ENCODE peak calls at places on chromosomes 2 and 18, in seven cellular contexts. One of them, this sample, is unnamed.

GRCh38 chr2:191521608-191522208 is 156.2 kb upstream of the NABP1 start:
- DNase-seq in GM23338: peak; percentile 44
- DNase-seq in left lung: no peak
- DNase-seq in body of pancreas: no peak
- DNase-seq in K562: peak; percentile 7
- DNase-seq in cardiac muscle cell: peak; percentile 51
- DNase-seq in pancreas: no peak
- DNase-seq in this sample: peak; percentile 25

GRCh38 chr2:9699139-9699823 is 68.5 kb upstream of the YWHAQ start:
- DNase-seq in GM23338: no peak
- DNase-seq in left lung: no peak
- DNase-seq in body of pancreas: no peak
- DNase-seq in K562: peak; percentile 64
- DNase-seq in cardiac muscle cell: peak; percentile 60
- DNase-seq in pancreas: no peak
- DNase-seq in this sample: no peak

GRCh38 chr2:218858671-218859555 is 692 bp upstream of the WNT6 start:
- DNase-seq in GM23338: peak; percentile 84
- DNase-seq in left lung: no peak
- DNase-seq in body of pancreas: no peak
- DNase-seq in K562: no peak
- DNase-seq in cardiac muscle cell: no peak
- DNase-seq in pancreas: no peak
- DNase-seq in this sample: no peak

GRCh38 chr18:40676676-40677075 is 1278.4 kb upstream of the PIK3C3 start:
- DNase-seq in GM23338: no peak
- DNase-seq in left lung: no peak
- DNase-seq in body of pancreas: no peak
- DNase-seq in K562: no peak
- DNase-seq in cardiac muscle cell: peak; percentile 9
- DNase-seq in pancreas: no peak
- DNase-seq in this sample: no peak

GRCh38 chr2:157777425-157777824 is 98.7 kb downstream of the ACVR1 start:
- DNase-seq in GM23338: peak; percentile 64
- DNase-seq in left lung: no peak
- DNase-seq in body of pancreas: peak; percentile 53
- DNase-seq in K562: peak; percentile 70
- DNase-seq in cardiac muscle cell: peak; percentile 74
- DNase-seq in pancreas: no peak
- DNase-seq in this sample: peak; percentile 49

GRCh38 chr2:44560352-44560751 is 198.6 kb downstream of the CAMKMT start:
- DNase-seq in GM23338: no peak
- DNase-seq in left lung: no peak
- DNase-seq in body of pancreas: no peak
- DNase-seq in K562: no peak
- DNase-seq in cardiac muscle cell: no peak
- DNase-seq in pancreas: no peak
- DNase-seq in this sample: no peak

GRCh38 chr2:219230201-219230540 is 565 bp downstream of the ANKZF1 start:
- DNase-seq in GM23338: peak; percentile 80
- DNase-seq in left lung: peak; percentile 66
- DNase-seq in body of pancreas: peak; percentile 57
- DNase-seq in K562: peak; percentile 36
- DNase-seq in cardiac muscle cell: peak; percentile 55
- DNase-seq in pancreas: no peak
- DNase-seq in this sample: no peak

GRCh38 chr2:72924353-72925240 is 7.3 kb downstream of the EMX1 start:
- DNase-seq in GM23338: peak; percentile 69
- DNase-seq in left lung: no peak
- DNase-seq in body of pancreas: no peak
- DNase-seq in K562: no peak
- DNase-seq in cardiac muscle cell: no peak
- DNase-seq in pancreas: no peak
- DNase-seq in this sample: no peak

GRCh38 chr2:221283896-221284295 is 288.2 kb downstream of the EPHA4 start:
- DNase-seq in GM23338: no peak
- DNase-seq in left lung: no peak
- DNase-seq in body of pancreas: no peak
- DNase-seq in K562: no peak
- DNase-seq in cardiac muscle cell: no peak
- DNase-seq in pancreas: no peak
- DNase-seq in this sample: no peak

GRCh38 chr2:230738391-230738811 is 25.8 kb downstream of the CAB39 start:
- DNase-seq in GM23338: no peak
- DNase-seq in left lung: no peak
- DNase-seq in body of pancreas: no peak
- DNase-seq in K562: no peak
- DNase-seq in cardiac muscle cell: peak; percentile 53
- DNase-seq in pancreas: no peak
- DNase-seq in this sample: no peak

GRCh38 chr18:22637787-22638186 is 220.1 kb upstream of the CTAGE1 start:
- DNase-seq in GM23338: no peak
- DNase-seq in left lung: no peak
- DNase-seq in body of pancreas: no peak
- DNase-seq in K562: no peak
- DNase-seq in cardiac muscle cell: peak; percentile 88
- DNase-seq in pancreas: no peak
- DNase-seq in this sample: no peak

GRCh38 chr2:216344958-216345315 is 27.3 kb downstream of the MARCHF4 start:
- DNase-seq in GM23338: peak; percentile 32
- DNase-seq in left lung: no peak
- DNase-seq in body of pancreas: no peak
- DNase-seq in K562: no peak
- DNase-seq in cardiac muscle cell: no peak
- DNase-seq in pancreas: no peak
- DNase-seq in this sample: no peak

GRCh38 chr2:100274566-100275199 is 47.6 kb downstream of the LONRF2 start:
- DNase-seq in GM23338: no peak
- DNase-seq in left lung: no peak
- DNase-seq in body of pancreas: no peak
- DNase-seq in K562: no peak
- DNase-seq in cardiac muscle cell: no peak
- DNase-seq in pancreas: no peak
- DNase-seq in this sample: no peak

GRCh38 chr2:116440104-116440653 is 1374.3 kb upstream of the DDX18 start:
- DNase-seq in GM23338: no peak
- DNase-seq in left lung: no peak
- DNase-seq in body of pancreas: no peak
- DNase-seq in K562: no peak
- DNase-seq in cardiac muscle cell: no peak
- DNase-seq in pancreas: no peak
- DNase-seq in this sample: no peak

GRCh38 chr2:12787891-12788783 is 71.4 kb downstream of the TRIB2 start:
- DNase-seq in GM23338: no peak
- DNase-seq in left lung: no peak
- DNase-seq in body of pancreas: no peak
- DNase-seq in K562: no peak
- DNase-seq in cardiac muscle cell: peak; percentile 90
- DNase-seq in pancreas: no peak
- DNase-seq in this sample: no peak

GRCh38 chr2:151024696-151025095 is 237.0 kb downstream of the RBM43 start:
- DNase-seq in GM23338: no peak
- DNase-seq in left lung: no peak
- DNase-seq in body of pancreas: no peak
- DNase-seq in K562: no peak
- DNase-seq in cardiac muscle cell: no peak
- DNase-seq in pancreas: no peak
- DNase-seq in this sample: no peak

GRCh38 chr2:104774631-104775030 is 79.3 kb upstream of the POU3F3 start:
- DNase-seq in GM23338: no peak
- DNase-seq in left lung: no peak
- DNase-seq in body of pancreas: no peak
- DNase-seq in K562: no peak
- DNase-seq in cardiac muscle cell: no peak
- DNase-seq in pancreas: no peak
- DNase-seq in this sample: no peak

GRCh38 chr18:26495267-26495666 is 53.1 kb downstream of the KCTD1 start:
- DNase-seq in GM23338: no peak
- DNase-seq in left lung: no peak
- DNase-seq in body of pancreas: no peak
- DNase-seq in K562: no peak
- DNase-seq in cardiac muscle cell: no peak
- DNase-seq in pancreas: no peak
- DNase-seq in this sample: no peak
- H3K4me3 ChIP-seq in GM23338: no peak overlapping the region
- H3K4me3 ChIP-seq in left lung: no peak overlapping the region
- H3K4me3 ChIP-seq in body of pancreas: no peak overlapping the region
- H3K4me3 ChIP-seq in K562: no peak overlapping the region
- H3K4me3 ChIP-seq in cardiac muscle cell: no peak overlapping the region
- H3K4me3 ChIP-seq in pancreas: no peak overlapping the region
- H3K4me3 ChIP-seq in this sample: no peak overlapping the region

GRCh38 chr2:147851244-147851930 is 6.6 kb downstream of the ACVR2A start:
- DNase-seq in GM23338: no peak
- DNase-seq in left lung: no peak
- DNase-seq in body of pancreas: no peak
- DNase-seq in K562: no peak
- DNase-seq in cardiac muscle cell: no peak
- DNase-seq in pancreas: no peak
- DNase-seq in this sample: no peak

GRCh38 chr2:147845608-147846002 is 776 bp downstream of the ACVR2A start:
- DNase-seq in GM23338: no peak
- DNase-seq in left lung: no peak
- DNase-seq in body of pancreas: no peak
- DNase-seq in K562: no peak
- DNase-seq in cardiac muscle cell: peak; percentile 14
- DNase-seq in pancreas: no peak
- DNase-seq in this sample: no peak

GRCh38 chr2:147844691-147845607 is at the start of gene ACVR2A:
- DNase-seq in GM23338: peak; percentile 56
- DNase-seq in left lung: no peak
- DNase-seq in body of pancreas: peak; percentile 45
- DNase-seq in K562: peak; percentile 68
- DNase-seq in cardiac muscle cell: peak; percentile 44
- DNase-seq in pancreas: peak; percentile 43
- DNase-seq in this sample: peak; percentile 62

GRCh38 chr2:147846382-147847081 is 1.7 kb downstream of the ACVR2A start:
- DNase-seq in GM23338: no peak
- DNase-seq in left lung: no peak
- DNase-seq in body of pancreas: no peak
- DNase-seq in K562: no peak
- DNase-seq in cardiac muscle cell: peak; percentile 5
- DNase-seq in pancreas: no peak
- DNase-seq in this sample: no peak

GRCh38 chr2:147847746-147848391 is 3.0 kb downstream of the ACVR2A start:
- DNase-seq in GM23338: no peak
- DNase-seq in left lung: no peak
- DNase-seq in body of pancreas: no peak
- DNase-seq in K562: no peak
- DNase-seq in cardiac muscle cell: peak; percentile 43
- DNase-seq in pancreas: no peak
- DNase-seq in this sample: no peak
- H3K4me1 ChIP-seq in GM23338: peaks cover 33% of the 10 kb centered on the region
- H3K4me1 ChIP-seq in left lung: peaks cover 6% of the 10 kb centered on the region
- H3K4me1 ChIP-seq in body of pancreas: peaks cover 47% of the 10 kb centered on the region
- H3K4me1 ChIP-seq in K562: peaks cover 19% of the 10 kb centered on the region
- H3K4me1 ChIP-seq in cardiac muscle cell: peaks cover 7% of the 10 kb centered on the region
- H3K4me1 ChIP-seq in pancreas: peaks cover 36% of the 10 kb centered on the region
- H3K4me1 ChIP-seq in this sample: peaks cover 63% of the 10 kb centered on the region

GRCh38 chr2:85525567-85525966 is 13.4 kb upstream of the MAT2A start:
- DNase-seq in GM23338: no peak
- DNase-seq in left lung: no peak
- DNase-seq in body of pancreas: no peak
- DNase-seq in K562: no peak
- DNase-seq in cardiac muscle cell: no peak
- DNase-seq in pancreas: no peak
- DNase-seq in this sample: no peak

GRCh38 chr2:85525029-85525428 is 13.9 kb upstream of the MAT2A start:
- DNase-seq in GM23338: no peak
- DNase-seq in left lung: no peak
- DNase-seq in body of pancreas: no peak
- DNase-seq in K562: no peak
- DNase-seq in cardiac muscle cell: no peak
- DNase-seq in pancreas: no peak
- DNase-seq in this sample: no peak

GRCh38 chr2:85523906-85524566 is 14.9 kb upstream of the MAT2A start:
- DNase-seq in GM23338: no peak
- DNase-seq in left lung: no peak
- DNase-seq in body of pancreas: no peak
- DNase-seq in K562: no peak
- DNase-seq in cardiac muscle cell: peak; percentile 34
- DNase-seq in pancreas: no peak
- DNase-seq in this sample: no peak

GRCh38 chr2:85523062-85523905 is 15.7 kb upstream of the MAT2A start:
- DNase-seq in GM23338: no peak
- DNase-seq in left lung: no peak
- DNase-seq in body of pancreas: no peak
- DNase-seq in K562: no peak
- DNase-seq in cardiac muscle cell: no peak
- DNase-seq in pancreas: no peak
- DNase-seq in this sample: no peak

DNA sequence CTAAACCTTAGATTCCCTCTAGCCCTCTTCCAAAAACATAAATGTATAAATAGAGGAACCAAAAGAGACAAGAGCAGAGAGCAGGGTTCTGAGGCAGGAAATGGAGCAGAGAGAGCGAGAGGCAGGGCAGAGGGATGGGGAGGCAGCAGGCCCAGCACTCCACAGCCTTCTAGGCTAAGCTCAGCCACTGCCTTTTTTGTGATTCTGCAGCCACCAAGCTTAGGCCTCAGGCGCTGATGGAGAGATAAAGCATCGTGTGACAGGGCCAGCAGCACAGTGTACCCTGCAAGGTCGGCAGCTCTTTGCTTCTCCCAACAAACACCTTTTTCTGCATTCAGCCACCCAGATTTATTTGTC is 14.4 kb upstream of the MAT2A start:
- DNase-seq in GM23338: peak; percentile 43
- DNase-seq in left lung: no peak
- DNase-seq in body of pancreas: no peak
- DNase-seq in K562: peak; percentile 54
- DNase-seq in cardiac muscle cell: no peak
- DNase-seq in pancreas: no peak
- DNase-seq in this sample: no peak
- H3K27ac ChIP-seq in GM23338: no peak overlapping the region
- H3K27ac ChIP-seq in left lung: peak overlapping the region; percentile 20
- H3K27ac ChIP-seq in body of pancreas: no peak overlapping the region
- H3K27ac ChIP-seq in K562: peak overlapping the region; percentile 65
- H3K27ac ChIP-seq in cardiac muscle cell: peak overlapping the region; percentile 87
- H3K27ac ChIP-seq in pancreas: no peak overlapping the region
- H3K27ac ChIP-seq in this sample: no peak overlapping the region

DNA sequence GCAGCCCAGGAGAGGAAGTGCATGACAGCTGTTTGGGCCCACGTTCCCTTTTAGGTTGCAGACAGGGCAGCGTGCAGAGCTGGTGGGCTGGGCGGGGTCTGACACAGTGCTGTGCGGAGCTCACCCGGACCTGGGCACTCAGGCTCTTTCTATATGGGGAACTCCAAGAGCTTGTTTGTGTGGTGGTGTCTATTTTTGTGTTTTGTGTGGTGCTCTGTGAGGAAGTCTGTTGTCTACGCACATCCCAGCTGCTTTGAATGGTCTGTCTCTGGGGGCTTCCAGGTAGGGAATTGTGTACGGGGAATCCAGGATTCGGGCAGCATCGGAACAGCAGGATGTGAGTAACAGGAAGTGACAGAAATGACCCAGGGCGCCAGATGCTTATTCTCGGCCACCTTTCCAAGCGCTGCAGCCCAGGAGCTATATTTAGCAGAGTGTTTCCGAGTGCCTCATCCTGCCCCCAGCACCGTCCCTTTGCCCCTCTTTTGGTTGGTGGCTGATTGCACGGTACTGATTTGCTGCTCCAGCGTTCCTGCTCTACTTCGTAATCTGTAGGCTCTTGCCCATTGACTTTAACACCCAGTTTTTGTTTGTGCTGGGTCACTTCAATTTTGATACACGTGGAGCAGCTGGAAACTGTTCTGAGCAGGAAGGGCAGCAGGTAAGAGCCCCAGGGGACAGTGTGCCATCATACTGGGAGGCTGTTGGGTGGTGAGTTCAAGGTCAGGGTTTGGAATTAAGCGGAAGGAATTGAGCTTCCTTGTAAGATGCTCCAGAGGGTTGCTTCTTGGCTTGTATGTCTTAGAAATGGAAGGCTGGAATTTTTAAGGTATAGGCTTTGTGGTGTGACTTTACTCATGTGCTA is 64.7 kb downstream of the DGKD start:
- DNase-seq in GM23338: no peak
- DNase-seq in left lung: no peak
- DNase-seq in body of pancreas: peak; percentile 39
- DNase-seq in K562: no peak
- DNase-seq in cardiac muscle cell: peak; percentile 67
- DNase-seq in pancreas: no peak
- DNase-seq in this sample: peak; percentile 41
- H3K4me3 ChIP-seq in GM23338: no peak overlapping the region
- H3K4me3 ChIP-seq in left lung: no peak overlapping the region
- H3K4me3 ChIP-seq in body of pancreas: no peak overlapping the region
- H3K4me3 ChIP-seq in K562: no peak overlapping the region
- H3K4me3 ChIP-seq in cardiac muscle cell: no peak overlapping the region
- H3K4me3 ChIP-seq in pancreas: no peak overlapping the region
- H3K4me3 ChIP-seq in this sample: peak overlapping the region; percentile 53

This sample was measured in CD4-positive, alpha-beta memory T cell.